ENCODE peak calls at places on chromosomes 12 and 14, in five cellular contexts. Y, A, I, Z and X are unnamed samples.
A peak's percentile ranks its signal among the peaks of the same experiment; 100 is the strongest.

GRCh38 chr12:25236190-25236589 is 14.5 kb downstream of the KRAS start:
- DNase-seq in I (no peak), Y (no peak), A (no peak), Z (no peak), X (no peak)

GRCh38 chr14:93929657-93930056 is 2.5 kb downstream of the FAM181A start:
- DNase-seq in Y (no peak), Z (no peak), A (no peak), I (no peak), X (no peak)

GRCh38 chr14:92464716-92465115 is 48.9 kb upstream of the RIN3 start:
- DNase-seq in Y (no peak), A (no peak), Z (no peak), I (no peak), X (no peak)

GRCh38 chr12:46419675-46420074 is 47.1 kb upstream of the SLC38A2 start:
- DNase-seq in Z (no peak), Y (no peak), A (no peak), I (no peak), X (no peak)

GRCh38 chr12:13962699-13963098 is 18.7 kb downstream of the GRIN2B start:
- DNase-seq in Z (peak; percentile 22), Y (no peak), I (no peak), A (no peak), X (no peak)

GRCh38 chr12:45938566-45938965 is 51.8 kb downstream of the SCAF11 start:
- DNase-seq in I (no peak), A (no peak), Y (no peak), Z (no peak), X (no peak)

GRCh38 chr14:48193893-48194292 is 518.5 kb upstream of the MDGA2 start:
- DNase-seq in Z (no peak), Y (no peak), A (no peak), I (no peak), X (no peak)

GRCh38 chr12:105382771-105383632 is 52.5 kb downstream of the C12orf75 start:
- DNase-seq in I (peak; percentile 27), A (peak; percentile 45), Y (no peak), Z (no peak), X (no peak)

GRCh38 chr12:82972624-82973023 is 285.9 kb downstream of the TMTC2 start:
- DNase-seq in I (no peak), Y (no peak), A (no peak), Z (no peak), X (no peak)

GRCh38 chr14:97212399-97212798 is 415.2 kb downstream of the VRK1 start:
- DNase-seq in Y (no peak), A (no peak), Z (no peak), I (no peak), X (no peak)

GRCh38 chr14:97215263-97215969 is 418.2 kb downstream of the VRK1 start:
- DNase-seq in I (no peak), Z (no peak), A (no peak), Y (no peak), X (no peak)

GRCh38 chr14:97217094-97217885 is 420.1 kb downstream of the VRK1 start:
- DNase-seq in Z (no peak), A (no peak), I (no peak), Y (no peak), X (no peak)

GRCh38 chr14:97210202-97210601 is 413.0 kb downstream of the VRK1 start:
- DNase-seq in A (no peak), Y (no peak), I (no peak), Z (no peak), X (no peak)

GRCh38 chr14:97213720-97214119 is 416.5 kb downstream of the VRK1 start:
- DNase-seq in Y (no peak), I (no peak), A (no peak), Z (no peak), X (no peak)
- H3K27me3 ChIP-seq in Y (peaks cover 13% of the 10 kb centered on the region), I (no peaks in the 10 kb centered on the region), A (peaks cover 27% of the 10 kb centered on the region), Z (peaks cover 79% of the 10 kb centered on the region), X (no peaks in the 10 kb centered on the region)

GRCh38 chr14:73810478-73811163 is 41.0 kb upstream of the PTGR2 start:
- DNase-seq in I (no peak), Z (no peak), Y (no peak), A (no peak), X (no peak)
- H3K27ac ChIP-seq in I (no peak overlapping the region), Z (no peak overlapping the region), Y (no peak overlapping the region), A (no peak overlapping the region), X (no peak overlapping the region)

DNA sequence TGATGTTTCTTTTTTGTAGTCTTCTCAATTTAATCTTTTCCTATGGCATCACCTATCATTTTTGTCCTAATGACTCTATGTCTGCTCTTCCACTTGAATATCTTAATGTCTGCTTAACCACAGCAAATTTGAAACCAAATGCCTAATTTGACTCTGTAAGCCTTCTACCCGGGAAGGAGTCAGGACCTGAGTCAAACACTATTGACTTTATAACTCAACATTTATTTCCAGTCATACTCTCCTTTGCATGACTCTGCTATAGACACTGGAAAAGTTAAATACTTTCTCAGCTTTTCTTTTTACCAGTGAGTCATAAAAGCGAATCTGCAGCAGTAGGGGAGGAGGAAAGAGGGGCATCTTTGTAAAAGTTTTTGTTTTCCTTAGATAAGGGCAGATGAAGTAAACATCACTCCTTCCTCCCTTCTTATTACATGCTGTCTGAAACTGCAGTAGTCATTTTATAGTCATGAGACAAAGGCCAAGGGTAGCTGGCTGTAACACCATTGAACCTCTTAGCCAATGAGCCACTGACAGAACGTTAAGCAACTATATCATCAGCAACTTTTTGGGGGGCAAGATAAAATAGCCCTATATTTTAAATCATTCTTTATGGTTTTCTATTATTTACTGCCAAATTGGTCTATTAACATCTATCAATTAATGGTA is 179.3 kb downstream of the MIPOL1 start:
- DNase-seq in Z (no peak), I (no peak), Y (no peak), A (no peak), X (no peak)
- H3K4me3 ChIP-seq in Z (no peak overlapping the region), I (no peak overlapping the region), Y (no peak overlapping the region), A (no peak overlapping the region), X (no peak overlapping the region)

DNA sequence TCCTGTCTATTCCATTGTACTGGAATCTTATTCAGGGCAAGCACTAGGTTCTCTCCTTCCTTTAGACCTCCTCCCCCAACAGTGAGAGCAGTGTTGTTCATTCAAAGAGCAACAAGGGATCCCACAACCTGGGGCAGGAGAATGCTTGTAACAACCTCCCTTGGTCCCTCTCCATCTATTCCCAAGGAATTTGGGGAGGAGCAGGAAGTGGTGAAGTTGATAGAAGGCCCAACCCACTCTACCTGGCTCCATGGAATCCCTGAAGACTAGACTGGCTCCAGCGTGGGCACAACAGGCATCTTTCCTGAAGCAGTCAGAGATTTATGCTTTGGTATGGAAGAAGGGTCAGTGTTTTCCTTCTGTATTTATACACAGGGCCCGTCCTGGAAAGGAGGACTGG is 33.4 kb upstream of the CISTR start:
- DNase-seq in Z (no peak), Y (no peak), I (no peak), A (no peak), X (no peak)
- H3K27me3 ChIP-seq in Z (no peaks in the 10 kb centered on the region), Y (peaks cover 4% of the 10 kb centered on the region), I (no peaks in the 10 kb centered on the region), A (peaks cover 43% of the 10 kb centered on the region), X (peaks cover 35% of the 10 kb centered on the region)